ENCODE peak calls at places on chromosomes 7 and 10, in four cellular contexts. S is heart right ventricle, Y is EH, V is aorta. T is an unnamed sample.

GRCh38 chr10:69769395-69769989 is 32.2 kb upstream of the COL13A1 start:
- DNase-seq in V (peak), Y (peak), S (peak), T (peak)

GRCh38 chr7:135168001-135168400 is 2.5 kb downstream of the CYREN start:
- DNase-seq in Y (no peak), S (no peak), V (no peak), T (no peak)

GRCh38 chr10:60286436-60287023 is 103.1 kb downstream of the ANK3 start:
- DNase-seq in Y (peak), S (no peak), V (no peak), T (peak)

GRCh38 chr7:125814030-125814535 is 884.5 kb upstream of the POT1 start:
- DNase-seq in Y (no peak), V (no peak), S (no peak), T (peak)

GRCh38 chr10:131728829-131729228 is 172.0 kb upstream of the PPP2R2D start:
- DNase-seq in Y (no peak), V (no peak), S (no peak), T (no peak)

GRCh38 chr10:77180794-77181193 is 456.8 kb downstream of the KCNMA1 start:
- DNase-seq in S (no peak), V (no peak), Y (peak), T (no peak)

GRCh38 chr10:49068672-49069217 is 46.6 kb downstream of the VSTM4 start:
- DNase-seq in S (no peak), Y (no peak), V (no peak), T (no peak)

GRCh38 chr10:490256-490655 is 199.2 kb downstream of the DIP2C start:
- DNase-seq in V (peak), Y (no peak), S (peak), T (no peak)

GRCh38 chr10:100876575-100877158 is 36.1 kb upstream of the SLF2 start:
- DNase-seq in Y (no peak), S (no peak), V (no peak), T (no peak)

GRCh38 chr10:48798486-48799254 is 114.0 kb downstream of the WDFY4 start:
- DNase-seq in Y (peak), V (peak), S (no peak), T (peak)

GRCh38 chr10:79057481-79058275 is 11.1 kb upstream of the ZMIZ1 start:
- DNase-seq in V (peak), Y (no peak), S (no peak), T (no peak)

GRCh38 chr10:69389827-69390490 is 26.8 kb downstream of the TACR2 start:
- DNase-seq in V (no peak), Y (peak), S (peak), T (peak)

GRCh38 chr7:28328822-28329615 is 83.3 kb upstream of the CREB5 start:
- DNase-seq in S (no peak), Y (no peak), V (no peak), T (no peak)

GRCh38 chr7:20799566-20800377 is 13.1 kb upstream of the SP8 start:
- DNase-seq in V (no peak), Y (no peak), S (no peak), T (no peak)

GRCh38 chr7:144670251-144670650 is 165.6 kb downstream of the TPK1 start:
- DNase-seq in Y (no peak), S (no peak), V (no peak), T (peak)

GRCh38 chr7:131895541-131896173 is 339.2 kb upstream of the PODXL start:
- DNase-seq in S (no peak), Y (peak), V (no peak), T (peak)

GRCh38 chr10:76632158-76633051 is 1005.2 kb downstream of the KCNMA1 start:
- DNase-seq in Y (peak), V (no peak), S (peak), T (no peak)

GRCh38 chr10:21501109-21501508 is 24.4 kb downstream of the SKIDA1 start:
- DNase-seq in Y (no peak), S (no peak), V (no peak), T (no peak)

GRCh38 chr10:33661580-33662269 is 327.3 kb upstream of the NRP1 start:
- DNase-seq in S (peak), V (peak), Y (peak), T (peak)

GRCh38 chr10:73911553-73912004 is 647 bp downstream of the PLAU start:
- DNase-seq in Y (no peak), V (peak), S (no peak), T (no peak)

GRCh38 chr7:36987363-36987724 is 263.1 kb upstream of the AOAH start:
- DNase-seq in Y (no peak), V (no peak), S (no peak), T (no peak)

GRCh38 chr10:96165726-96166125 is 35.6 kb downstream of the ZNF518A start:
- DNase-seq in Y (no peak), V (no peak), S (no peak), T (no peak)

GRCh38 chr7:130009848-130010688 is 41.1 kb downstream of the ZC3HC1 start:
- DNase-seq in Y (peak), V (peak), S (no peak), T (peak)

GRCh38 chr10:86535057-86535882 is 13.7 kb upstream of the WAPL start:
- DNase-seq in S (peak), Y (peak), V (peak), T (no peak)

GRCh38 chr10:14102056-14102455 is 228.7 kb downstream of the FRMD4A start:
- DNase-seq in V (no peak), Y (peak), S (no peak), T (no peak)

GRCh38 chr10:102523250-102524029 is 19.7 kb downstream of the SUFU start:
- DNase-seq in Y (peak), S (peak), V (peak), T (no peak)

GRCh38 chr7:107152011-107152410 is 16.8 kb upstream of the HBP1 start:
- DNase-seq in V (no peak), S (no peak), Y (peak), T (peak)

T was measured in adipocyte.